ENCODE peak calls at places on chromosomes 4 and X, in nine cellular contexts. L, Y, W, S, K, T, I, N and J are unnamed samples.

GRCh38 chr4:47060561-47060960 is 29.2 kb downstream of the GABRB1 start:
- DNase-seq in L (no peak), Y (no peak), W (no peak), S (no peak), K (no peak), T (no peak), I (no peak), N (no peak), J (no peak)

GRCh38 chr4:96326846-96327245 is 487.0 kb downstream of the PDHA2 start:
- DNase-seq in L (no peak), Y (no peak), W (no peak), S (peak), K (no peak), T (no peak), I (no peak), N (no peak), J (peak)

GRCh38 chr4:167219090-167219489 is 15.2 kb downstream of the SPOCK3 start:
- DNase-seq in L (no peak), Y (no peak), W (no peak), S (no peak), K (no peak), T (no peak), I (no peak), N (no peak), J (no peak)

GRCh38 chr4:1044469-1045192 is 33.2 kb downstream of the FGFRL1 start:
- DNase-seq in L (peak), Y (peak), W (no peak), S (no peak), K (no peak), T (no peak), I (no peak), N (no peak), J (no peak)

GRCh38 chr4:68905598-68906237 is 45.9 kb downstream of the UGT2A3 start:
- DNase-seq in L (no peak), Y (no peak), W (no peak), S (peak), K (no peak), T (peak), I (peak), N (peak), J (peak)

GRCh38 chrX:109773374-109773773 is 40.3 kb upstream of the ACSL4 start:
- DNase-seq in L (no peak), Y (no peak), W (no peak), S (no peak), K (no peak), T (no peak), I (no peak), N (no peak), J (no peak)

GRCh38 chrX:148593987-148594386 is 93.6 kb downstream of the AFF2 start:
- DNase-seq in L (no peak), Y (no peak), W (no peak), S (no peak), K (no peak), T (no peak), I (no peak), N (no peak), J (no peak)

GRCh38 chr4:174122705-174123104 is 160.8 kb downstream of the FBXO8 start:
- DNase-seq in L (no peak), Y (no peak), W (no peak), S (no peak), K (no peak), T (peak), I (peak), N (no peak), J (no peak)

GRCh38 chrX:72045552-72046277 is 86.0 kb downstream of the RTL5 start:
- DNase-seq in L (no peak), Y (no peak), W (peak), S (peak), K (peak), T (no peak), I (no peak), N (no peak), J (peak)

GRCh38 chrX:39012561-39013209 is 211.4 kb downstream of the MID1IP1 start:
- DNase-seq in L (no peak), Y (no peak), W (no peak), S (no peak), K (no peak), T (peak), I (peak), N (no peak), J (no peak)

GRCh38 chr4:122663814-122664610 is 43.1 kb upstream of the IL21 start:
- DNase-seq in L (no peak), Y (no peak), W (no peak), S (no peak), K (no peak), T (peak), I (peak), N (no peak), J (no peak)

GRCh38 chr4:71785957-71786356 is 2.1 kb upstream of the GC start:
- DNase-seq in L (no peak), Y (no peak), W (no peak), S (no peak), K (peak), T (peak), I (no peak), N (no peak), J (no peak)

GRCh38 chrX:151694661-151695582 is at the start of gene PRRG3:
- DNase-seq in L (no peak), Y (no peak), W (no peak), S (no peak), K (no peak), T (no peak), I (no peak), N (no peak), J (no peak)

GRCh38 chr4:73092868-73093267 is 23.4 kb upstream of the COX18 start:
- DNase-seq in L (no peak), Y (no peak), W (no peak), S (no peak), K (no peak), T (no peak), I (no peak), N (no peak), J (no peak)

GRCh38 chr4:24913099-24913445 is 230 bp upstream of the CCDC149 start:
- DNase-seq in L (no peak), Y (no peak), W (no peak), S (no peak), K (no peak), T (peak), I (peak), N (no peak), J (no peak)

GRCh38 chr4:89837385-89837995 is 529 bp upstream of the SNCA start:
- DNase-seq in L (no peak), Y (peak), W (no peak), S (peak), K (peak), T (no peak), I (peak), N (no peak), J (peak)

GRCh38 chrX:137424679-137425078 is 141.2 kb upstream of the ZIC3 start:
- DNase-seq in L (no peak), Y (no peak), W (no peak), S (no peak), K (no peak), T (no peak), I (no peak), N (no peak), J (no peak)

GRCh38 chr4:52657630-52658501 is 1.2 kb downstream of the USP46 start:
- DNase-seq in L (peak), Y (no peak), W (peak), S (peak), K (peak), T (peak), I (peak), N (no peak), J (peak)

GRCh38 chr4:189912170-189912569 is 28.5 kb upstream of the FRG1 start:
- DNase-seq in L (no peak), Y (no peak), W (no peak), S (peak), K (no peak), T (no peak), I (no peak), N (no peak), J (no peak)

GRCh38 chrX:25012433-25012735 is 3.4 kb downstream of the ARX start:
- DNase-seq in L (peak), Y (no peak), W (no peak), S (no peak), K (no peak), T (no peak), I (no peak), N (no peak), J (no peak)

GRCh38 chr4:5945171-5945570 is 52.3 kb upstream of the CRMP1 start:
- DNase-seq in L (no peak), Y (no peak), W (no peak), S (no peak), K (no peak), T (no peak), I (no peak), N (no peak), J (no peak)

GRCh38 chr4:18049446-18049845 is 27.9 kb upstream of the LCORL start:
- DNase-seq in L (no peak), Y (no peak), W (no peak), S (no peak), K (no peak), T (no peak), I (no peak), N (no peak), J (no peak)

GRCh38 chrX:152853986-152854385 is 23.1 kb downstream of the NSDHL start:
- DNase-seq in L (no peak), Y (no peak), W (no peak), S (no peak), K (no peak), T (no peak), I (no peak), N (no peak), J (no peak)
- TF ChIP-seq CTCF in L (no peak), Y (no peak), W (no peak), S (no peak), K (no peak), T (no peak), I (no peak), N (no peak), J (no peak)

GRCh38 chr4:85358831-85359230 is 116.1 kb upstream of the ARHGAP24 start:
- DNase-seq in L (no peak), Y (no peak), W (no peak), S (peak), K (peak), T (no peak), I (no peak), N (no peak), J (no peak)

GRCh38 chr4:85367815-85368214 is 107.1 kb upstream of the ARHGAP24 start:
- DNase-seq in L (no peak), Y (no peak), W (no peak), S (no peak), K (no peak), T (no peak), I (no peak), N (no peak), J (no peak)

GRCh38 chr4:85368240-85368639 is 106.7 kb upstream of the ARHGAP24 start:
- DNase-seq in L (no peak), Y (no peak), W (no peak), S (no peak), K (no peak), T (no peak), I (no peak), N (no peak), J (no peak)

DNA sequence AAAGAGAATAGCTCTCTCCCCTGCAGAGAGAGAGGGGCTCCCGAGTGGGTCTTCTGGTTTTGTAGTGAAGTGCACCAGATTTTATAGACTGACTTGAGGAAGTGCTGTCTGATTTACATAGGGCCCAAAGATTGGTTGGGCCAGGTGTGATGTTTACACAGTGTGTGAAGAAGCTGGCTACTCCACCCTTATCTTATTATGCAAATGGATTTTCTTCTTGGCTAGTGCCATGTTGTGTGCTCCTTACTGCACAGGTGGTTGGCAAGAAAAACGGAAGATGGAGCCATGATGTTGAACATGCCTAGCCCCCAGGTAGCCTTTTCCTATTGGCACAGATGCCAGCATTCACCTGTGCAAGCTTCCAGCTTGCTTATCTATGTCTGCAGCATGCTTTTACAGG is 112.4 kb upstream of the ARHGAP24 start:
- DNase-seq in L (no peak), Y (no peak), W (no peak), S (no peak), K (no peak), T (no peak), I (no peak), N (no peak), J (no peak)
- TF ChIP-seq CTCF in L (no peak), Y (no peak), W (no peak), S (no peak), K (no peak), T (no peak), I (no peak), N (no peak), J (no peak)

GRCh38 chr4:98838977-98839618 is 89.8 kb downstream of the EIF4E start:
- DNase-seq in L (no peak), Y (no peak), W (no peak), S (peak), K (peak), T (peak), I (peak), N (no peak), J (peak)
- TF ChIP-seq CTCF in L (no peak), Y (no peak), W (no peak), S (peak), K (no peak), T (no peak), I (peak), N (no peak), J (no peak)

GRCh38 chrX:40736170-40736505 is 796 bp upstream of the MED14 start:
- DNase-seq in L (no peak), Y (no peak), W (no peak), S (no peak), K (no peak), T (no peak), I (no peak), N (no peak), J (no peak)
- TF ChIP-seq CTCF in L (no peak), Y (no peak), W (peak), S (no peak), K (no peak), T (no peak), I (no peak), N (no peak), J (no peak)

DNA sequence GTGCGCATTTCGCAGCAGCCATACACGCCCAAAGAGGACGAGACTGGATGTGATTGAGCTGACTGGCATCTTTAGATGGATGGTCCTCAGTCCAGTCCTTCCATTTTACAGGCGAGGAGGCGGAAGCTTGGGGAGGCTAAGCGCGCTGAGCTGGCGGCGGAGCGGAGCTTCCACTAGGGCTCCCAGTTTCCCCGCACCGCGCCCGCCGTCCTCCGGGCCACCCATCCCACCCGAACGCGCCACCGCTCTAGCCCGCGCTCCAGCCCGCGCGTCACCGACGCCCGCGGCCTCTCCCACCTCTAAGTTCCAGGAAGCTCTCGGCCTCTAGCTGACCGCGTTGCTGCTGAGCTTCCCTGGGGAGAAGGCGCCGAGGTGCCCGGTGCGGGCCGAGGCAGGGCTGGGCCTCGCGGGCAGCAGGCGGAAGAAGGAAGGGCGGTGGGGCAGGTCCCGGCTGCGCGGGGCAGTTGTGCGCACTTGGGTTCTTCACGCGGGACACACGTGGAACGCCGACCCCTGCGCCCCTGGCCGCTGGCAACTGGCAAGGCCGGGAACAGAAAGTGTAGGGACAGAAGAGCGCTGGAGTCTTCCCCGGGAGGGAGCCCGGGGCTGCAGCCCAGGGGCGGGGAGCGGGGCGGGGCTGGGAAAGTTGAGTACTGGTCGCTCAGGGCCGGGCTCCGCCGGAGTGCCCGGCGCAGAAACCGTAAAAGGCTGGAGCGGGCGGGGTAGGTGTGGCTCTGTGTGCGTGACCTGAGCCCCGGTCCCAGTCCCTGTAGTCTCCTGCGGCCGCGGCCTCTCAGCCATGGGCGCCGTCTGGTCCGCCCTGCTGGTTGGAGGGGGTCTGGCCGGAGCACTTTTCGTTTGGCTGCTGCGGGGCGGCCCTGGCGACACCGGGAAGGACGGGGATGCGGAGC is at the start of gene STBD1:
- DNase-seq in L (peak), Y (peak), W (peak), S (peak), K (peak), T (peak), I (peak), N (no peak), J (peak)
- TF ChIP-seq CTCF in L (no peak), Y (peak), W (no peak), S (peak), K (no peak), T (peak), I (peak), N (no peak), J (no peak)

GRCh38 chr4:169200361-169201030 is 70.3 kb downstream of the SH3RF1 start:
- DNase-seq in L (no peak), Y (no peak), W (no peak), S (no peak), K (no peak), T (no peak), I (no peak), N (no peak), J (no peak)

GRCh38 chr4:169203891-169204290 is 66.9 kb downstream of the SH3RF1 start:
- DNase-seq in L (no peak), Y (no peak), W (no peak), S (no peak), K (no peak), T (no peak), I (no peak), N (no peak), J (no peak)

GRCh38 chr4:169201144-169202124 is 69.3 kb downstream of the SH3RF1 start:
- DNase-seq in L (no peak), Y (no peak), W (no peak), S (no peak), K (no peak), T (peak), I (peak), N (no peak), J (peak)

GRCh38 chr4:169202878-169203277 is 67.9 kb downstream of the SH3RF1 start:
- DNase-seq in L (no peak), Y (no peak), W (no peak), S (no peak), K (no peak), T (no peak), I (no peak), N (no peak), J (no peak)

GRCh38 chr4:169202143-169202699 is 68.5 kb downstream of the SH3RF1 start:
- DNase-seq in L (no peak), Y (no peak), W (no peak), S (no peak), K (no peak), T (peak), I (no peak), N (no peak), J (peak)
- TF ChIP-seq CTCF in L (no peak), Y (no peak), W (no peak), S (no peak), K (no peak), T (no peak), I (no peak), N (no peak), J (no peak)

DNA sequence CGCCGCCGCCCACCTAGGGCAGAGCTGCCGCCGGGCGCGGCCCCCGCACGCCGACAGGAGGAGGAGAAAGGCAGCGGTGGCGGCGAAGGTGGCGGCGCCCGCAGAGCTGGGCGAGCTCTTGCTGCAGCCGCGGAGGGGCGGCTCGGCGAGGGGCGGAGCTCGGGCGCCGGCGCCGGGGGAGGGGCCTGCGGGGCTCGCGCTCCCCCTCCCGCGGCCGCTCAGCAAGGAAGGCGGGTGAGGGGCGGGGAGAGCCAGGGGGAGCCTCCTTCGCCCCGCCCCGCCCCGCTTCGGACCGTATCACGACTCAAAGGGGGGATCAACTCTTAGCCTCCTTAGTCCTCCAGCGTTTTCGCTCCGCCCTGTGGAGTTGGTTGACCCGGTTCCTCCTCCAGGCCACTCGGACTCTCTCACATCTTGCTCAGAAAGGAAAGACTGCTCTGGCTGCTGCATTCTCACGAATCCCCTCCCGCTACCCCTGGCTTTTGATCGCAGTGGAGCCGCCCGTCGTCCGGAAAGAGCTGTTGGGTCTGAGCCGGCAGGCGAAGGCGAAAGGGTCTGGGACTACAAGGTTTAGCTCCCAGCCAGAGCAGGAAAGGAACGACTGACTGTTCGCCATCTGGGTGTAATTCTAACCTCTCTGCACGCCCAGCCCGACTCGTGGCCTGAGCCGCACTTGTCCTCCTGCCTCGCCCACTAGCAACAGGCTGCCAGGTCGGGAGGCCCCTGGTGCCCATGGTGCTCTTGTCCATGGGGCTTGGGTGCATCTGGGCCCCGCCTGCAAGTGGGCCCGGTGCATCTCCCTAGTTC is at the start of gene ATP8A1:
- DNase-seq in L (peak), Y (peak), W (peak), S (peak), K (peak), T (peak), I (peak), N (peak), J (peak)
- TF ChIP-seq CTCF in L (peak), Y (no peak), W (no peak), S (no peak), K (no peak), T (peak), I (no peak), N (peak), J (no peak)

GRCh38 chr4:156185514-156185913 is 231.8 kb upstream of the CTSO start:
- DNase-seq in L (no peak), Y (no peak), W (no peak), S (no peak), K (no peak), T (no peak), I (no peak), N (no peak), J (no peak)
- TF ChIP-seq CTCF in L (no peak), Y (no peak), W (no peak), S (no peak), K (no peak), T (no peak), I (no peak), N (no peak), J (no peak)

GRCh38 chrX:8192276-8192675 is 21.2 kb upstream of the VCX2 start:
- DNase-seq in L (no peak), Y (no peak), W (no peak), S (no peak), K (no peak), T (no peak), I (no peak), N (no peak), J (no peak)
- TF ChIP-seq CTCF in L (no peak), Y (no peak), W (no peak), S (no peak), K (no peak), T (no peak), I (no peak), N (no peak), J (no peak)